ENCODE peak calls at places on chromosomes 7 and 10, in five cellular contexts. F, W, K, Q and B are unnamed samples.

GRCh38 chr10:75294518-75294865 is 58.7 kb upstream of the COMTD1 start:
- DNase-seq in F (peak; percentile 23), W (peak; percentile 84), K (peak; percentile 80), Q (peak; percentile 11), B (no peak)

GRCh38 chr10:58137813-58138212 is 129.9 kb downstream of the IPMK start:
- DNase-seq in F (no peak), W (no peak), K (no peak), Q (no peak), B (no peak)

GRCh38 chr10:29007748-29008610 is 280.9 kb upstream of the LYZL1 start:
- DNase-seq in F (peak; percentile 29), W (peak; percentile 53), K (no peak), Q (no peak), B (peak; percentile 61)

GRCh38 chr10:13349776-13350274 is 1.7 kb upstream of the SEPHS1 start:
- DNase-seq in F (no peak), W (peak; percentile 63), K (peak; percentile 85), Q (peak; percentile 48), B (peak; percentile 21)

GRCh38 chr7:24328050-24328449 is 44.1 kb downstream of the NPY start:
- DNase-seq in F (no peak), W (no peak), K (no peak), Q (no peak), B (no peak)

GRCh38 chr10:46092523-46093195 is 46.6 kb upstream of the MSMB start:
- DNase-seq in F (no peak), W (no peak), K (no peak), Q (no peak), B (no peak)

GRCh38 chr7:75642810-75643486 is 95.8 kb downstream of the HIP1 start:
- DNase-seq in F (peak; percentile 82), W (peak; percentile 67), K (no peak), Q (peak; percentile 56), B (peak; percentile 72)

GRCh38 chr7:29988391-29989256 is 977 bp downstream of the SCRN1 start:
- DNase-seq in F (peak; percentile 84), W (peak; percentile 39), K (peak; percentile 93), Q (peak; percentile 47), B (peak; percentile 58)

GRCh38 chr7:151736403-151736909 is 140.5 kb downstream of the PRKAG2 start:
- DNase-seq in F (peak; percentile 84), W (peak; percentile 71), K (no peak), Q (peak; percentile 92), B (no peak)

GRCh38 chr7:78149787-78150186 is 351.2 kb downstream of the PHTF2 start:
- DNase-seq in F (no peak), W (no peak), K (no peak), Q (no peak), B (no peak)

GRCh38 chr10:124091646-124092269 is 1.6 kb downstream of the CHST15 start:
- DNase-seq in F (no peak), W (peak; percentile 33), K (peak; percentile 90), Q (peak; percentile 38), B (no peak)

GRCh38 chr10:124090630-124091209 is 2.7 kb downstream of the CHST15 start:
- DNase-seq in F (no peak), W (peak; percentile 53), K (no peak), Q (no peak), B (no peak)

GRCh38 chr10:124094419-124094785 is 1.0 kb upstream of the CHST15 start:
- DNase-seq in F (no peak), W (peak; percentile 44), K (no peak), Q (no peak), B (no peak)

GRCh38 chr10:124093076-124093773 is at the start of gene CHST15:
- DNase-seq in F (peak; percentile 75), W (peak; percentile 61), K (no peak), Q (peak; percentile 63), B (no peak)

DNA sequence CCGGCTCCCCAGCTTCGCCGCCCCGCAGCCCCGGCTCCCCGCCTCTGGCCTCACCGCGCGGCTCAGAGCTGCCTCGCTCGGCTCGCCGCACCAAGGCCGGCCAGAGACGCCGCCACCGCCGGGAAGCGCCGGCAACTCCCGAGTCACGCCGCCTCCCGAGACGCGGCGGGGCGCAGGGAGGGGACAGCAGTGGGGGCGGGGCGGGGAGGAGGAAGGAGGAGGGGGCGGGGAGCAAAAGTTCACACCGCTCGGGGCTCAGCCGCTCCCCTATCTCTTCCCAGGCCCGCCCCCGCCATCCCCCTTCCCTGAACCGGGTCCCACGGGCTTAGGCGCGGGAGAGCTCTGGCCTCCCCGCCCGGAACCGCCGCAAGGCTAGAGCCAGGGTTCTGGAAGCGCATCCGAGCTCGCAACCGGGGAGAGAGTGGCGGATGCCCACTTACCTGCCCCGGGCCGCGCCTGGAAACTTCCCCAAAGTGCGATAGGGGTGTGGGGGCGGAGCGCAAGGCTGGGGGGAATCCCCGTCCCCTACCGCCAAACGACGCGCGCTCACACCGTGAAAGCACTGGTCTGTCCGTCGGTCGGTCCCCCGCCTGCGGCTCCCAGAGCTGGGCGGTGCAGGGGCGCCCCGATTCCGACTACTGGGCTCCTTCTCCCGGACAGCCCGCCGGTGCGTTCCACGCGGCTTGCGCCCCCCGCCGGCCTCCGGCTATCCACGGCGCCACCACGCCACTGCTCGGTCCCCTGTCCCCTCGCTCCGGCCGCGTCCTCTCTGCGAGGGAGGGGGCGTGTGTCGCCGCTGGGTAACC is 925 bp downstream of the CHST15 start:
- DNase-seq in F (peak; percentile 39), W (peak; percentile 58), K (peak; percentile 96), Q (peak; percentile 52), B (no peak)
- TF ChIP-seq POLR2A in F (no peak), W (peak; percentile 65), K (peak; percentile 50), Q (no peak), B (no peak)

DNA sequence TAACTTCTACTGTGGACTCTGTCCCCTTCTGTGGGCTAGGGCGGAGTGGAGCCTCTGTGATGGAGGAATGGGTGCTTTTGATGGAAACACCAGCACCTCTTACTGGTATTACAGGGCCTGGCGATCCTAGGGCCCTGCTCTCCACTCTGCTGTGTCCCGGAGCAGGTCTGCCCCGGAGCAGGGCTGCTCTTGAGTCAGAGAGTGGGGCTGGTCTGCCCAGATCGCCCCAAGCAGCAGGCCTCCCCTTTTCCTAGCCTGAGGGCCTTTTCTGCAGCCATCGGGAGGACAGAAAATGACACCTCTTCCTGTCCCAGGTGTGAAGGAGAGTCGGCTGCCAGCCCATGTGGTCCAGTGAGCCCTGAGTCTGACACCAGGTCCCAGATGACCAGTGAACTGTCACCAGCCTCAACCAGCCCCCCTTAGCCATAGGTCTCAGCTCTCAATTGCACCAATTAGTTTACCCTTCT is 1.4 kb downstream of the ZNF282 start:
- DNase-seq in F (peak; percentile 18), W (no peak), K (peak; percentile 72), Q (peak; percentile 21), B (peak; percentile 38)
- TF ChIP-seq POLR2A in F (no peak), W (no peak), K (no peak), Q (no peak), B (no peak)

GRCh38 chr10:102120987-102121738 is 995 bp upstream of the LDB1 start:
- DNase-seq in F (no peak), W (peak; percentile 40), K (peak; percentile 84), Q (no peak), B (peak; percentile 49)
- TF ChIP-seq POLR2A in F (no peak), W (no peak), K (no peak), Q (no peak), B (no peak)

GRCh38 chr7:113128028-113128427 is 9.7 kb upstream of the SMIM30 start:
- DNase-seq in F (no peak), W (no peak), K (no peak), Q (no peak), B (no peak)

GRCh38 chr7:113131367-113131766 is 13.0 kb upstream of the SMIM30 start:
- DNase-seq in F (no peak), W (no peak), K (no peak), Q (no peak), B (no peak)

GRCh38 chr7:113137241-113137640 is 18.9 kb upstream of the SMIM30 start:
- DNase-seq in F (no peak), W (no peak), K (no peak), Q (no peak), B (no peak)

GRCh38 chr7:113134025-113134424 is 15.7 kb upstream of the SMIM30 start:
- DNase-seq in F (no peak), W (no peak), K (no peak), Q (no peak), B (no peak)
- TF ChIP-seq POLR2A in F (no peak), W (no peak), K (no peak), Q (no peak), B (no peak)

GRCh38 chr7:95772298-95772770 is at the start of gene DYNC1I1:
- DNase-seq in F (peak; percentile 56), W (peak; percentile 73), K (peak; percentile 85), Q (peak; percentile 61), B (peak; percentile 39)
- TF ChIP-seq POLR2A in F (no peak), W (peak; percentile 22), K (no peak), Q (no peak), B (no peak)

GRCh38 chr10:87819274-87819585 is 1.2 kb upstream of the ATAD1 start:
- DNase-seq in F (no peak), W (no peak), K (no peak), Q (no peak), B (no peak)

GRCh38 chr10:87817291-87817872 is 644 bp downstream of the ATAD1 start:
- DNase-seq in F (peak; percentile 10), W (no peak), K (no peak), Q (no peak), B (peak; percentile 50)

GRCh38 chr10:87818505-87819273 is 663 bp upstream of the ATAD1 start:
- DNase-seq in F (peak; percentile 64), W (peak; percentile 40), K (peak; percentile 73), Q (peak; percentile 26), B (peak; percentile 22)

GRCh38 chr10:87816842-87817178 is 1.2 kb downstream of the ATAD1 start:
- DNase-seq in F (peak; percentile 12), W (no peak), K (no peak), Q (peak; percentile 3), B (peak; percentile 56)

GRCh38 chr10:87817873-87818504 is at the start of gene ATAD1:
- DNase-seq in F (peak; percentile 93), W (peak; percentile 86), K (peak; percentile 96), Q (peak; percentile 80), B (peak; percentile 91)
- TF ChIP-seq POLR2A in F (peak; percentile 63), W (peak; percentile 80), K (peak; percentile 42), Q (peak; percentile 77), B (peak; percentile 89)